ENCODE peak calls at places on chromosomes 7 and 10, in six cellular contexts. G, F, S, O, I and W are unnamed samples.

GRCh38 chr10:43380610-43381222 is 9.3 kb downstream of the FXYD4 start:
- DNase-seq in F (no peak), I (peak), G (no peak), O (no peak), S (no peak), W (peak)

GRCh38 chr10:78451592-78451991 is 417.9 kb downstream of the RPS24 start:
- DNase-seq in O (no peak), I (no peak), S (no peak), G (no peak), F (peak), W (no peak)

GRCh38 chr7:129370812-129371211 is 63.4 kb upstream of the STRIP2 start:
- DNase-seq in S (no peak), O (no peak), F (no peak), I (peak), G (no peak), W (no peak)

GRCh38 chr7:157555308-157555707 is 218.5 kb downstream of the DNAJB6 start:
- DNase-seq in F (no peak), S (no peak), I (no peak), O (no peak), G (no peak), W (peak)

GRCh38 chr7:155526225-155526624 is 20.1 kb downstream of the CNPY1 start:
- DNase-seq in F (no peak), S (no peak), G (no peak), O (no peak), I (no peak), W (no peak)

GRCh38 chr7:34057956-34058355 is 152.6 kb downstream of the BMPER start:
- DNase-seq in F (no peak), I (peak), O (no peak), G (no peak), S (no peak), W (peak)

GRCh38 chr7:157004050-157004838 is 6.2 kb downstream of the MNX1 start:
- DNase-seq in F (no peak), I (peak), S (no peak), O (no peak), G (no peak), W (peak)

GRCh38 chr7:139906879-139907278 is 77.8 kb downstream of the TBXAS1 start:
- DNase-seq in G (no peak), I (no peak), S (no peak), O (no peak), F (no peak), W (no peak)

GRCh38 chr10:5416981-5417380 is 4.6 kb downstream of the NET1 start:
- DNase-seq in I (no peak), O (no peak), F (peak), S (no peak), G (peak), W (no peak)

GRCh38 chr10:72697711-72698110 is 5.8 kb downstream of the MCU start:
- DNase-seq in G (no peak), F (no peak), I (peak), S (no peak), O (no peak), W (no peak)

GRCh38 chr7:84848219-84848973 is 338.5 kb downstream of the SEMA3D start:
- DNase-seq in F (no peak), G (no peak), S (no peak), O (no peak), I (peak), W (no peak)

GRCh38 chr10:5544216-5544805 is 19.6 kb downstream of the CALML3 start:
- DNase-seq in S (no peak), O (peak), F (no peak), I (no peak), G (no peak), W (no peak)

GRCh38 chr7:17132726-17133125 is 165.7 kb upstream of the AHR start:
- DNase-seq in F (no peak), S (no peak), I (no peak), O (no peak), G (no peak), W (no peak)

GRCh38 chr10:48496831-48497792 is 107.8 kb downstream of the ARHGAP22 start:
- DNase-seq in G (no peak), O (no peak), S (no peak), I (peak), F (no peak), W (peak)

GRCh38 chr10:111972109-111972508 is 211.5 kb downstream of the GPAM start:
- DNase-seq in O (no peak), G (no peak), F (no peak), I (no peak), S (no peak), W (no peak)

GRCh38 chr10:598415-599170 is 90.9 kb downstream of the DIP2C start:
- DNase-seq in S (no peak), O (no peak), G (no peak), I (peak), F (no peak), W (peak)

GRCh38 chr10:29757551-29758297 is 123.0 kb upstream of the SVIL start:
- DNase-seq in F (no peak), S (no peak), I (peak), O (no peak), G (no peak), W (peak)

GRCh38 chr10:94213980-94214379 is 148.8 kb downstream of the NOC3L start:
- DNase-seq in G (no peak), O (no peak), I (no peak), S (no peak), F (no peak), W (no peak)

GRCh38 chr10:72503241-72503640 is 122.6 kb downstream of the MICU1 start:
- DNase-seq in F (no peak), I (peak), O (no peak), G (no peak), S (no peak), W (peak)

GRCh38 chr10:73296946-73297345 is 44.5 kb upstream of the MRPS16 start:
- DNase-seq in I (no peak), O (no peak), S (no peak), G (no peak), F (no peak), W (no peak)

GRCh38 chr10:5538892-5539651 is 14.3 kb downstream of the CALML3 start:
- DNase-seq in S (no peak), O (peak), I (peak), G (no peak), F (no peak), W (no peak)

GRCh38 chr7:64902806-64903721 is at the start of gene ZNF273:
- DNase-seq in S (peak), I (peak), F (peak), O (peak), G (peak), W (peak)

GRCh38 chr10:92773776-92774175 is 74.5 kb upstream of the EXOC6 start:
- DNase-seq in F (no peak), S (no peak), O (no peak), I (peak), G (no peak), W (peak)

GRCh38 chr7:696426-697258 is 29.9 kb upstream of the DNAAF5 start:
- DNase-seq in F (no peak), I (no peak), O (no peak), S (no peak), G (no peak), W (no peak)

GRCh38 chr10:1420663-1421362 is 316.5 kb downstream of the ADARB2 start:
- DNase-seq in I (no peak), S (peak), G (no peak), F (peak), O (peak), W (peak)